ENCODE peak calls at places on chromosomes 7 and 10, in nine cellular contexts. N is spleen, V is aorta, K is left lung, I is uterus, M is ovary, D is IMR-90, Q is GM23248, A is tibial artery. X is an unnamed sample. For H3K36me3, the result is how much of the 10 kb centered on the place peaks cover.

GRCh38 chr7:149834601-149835000 is 3.6 kb upstream of the ZNF862 start:
- DNase-seq in N (no peak), V (no peak), K (no peak), I (no peak), M (no peak), D (no peak), Q (no peak), A (no peak), X (no peak)

GRCh38 chr10:65570143-65571010 is 1355.5 kb upstream of the LRRTM3 start:
- DNase-seq in N (peak), V (no peak), K (peak), I (no peak), M (peak), D (peak), Q (no peak), A (no peak), X (peak)

GRCh38 chr7:112212516-112213036 is 6.1 kb downstream of the ZNF277 start:
- DNase-seq in N (no peak), V (no peak), K (no peak), I (no peak), M (no peak), D (peak), Q (peak), A (no peak), X (no peak)

GRCh38 chr10:80509403-80510161 is 28.1 kb upstream of the SH2D4B start:
- DNase-seq in N (peak), V (peak), K (peak), I (no peak), M (no peak), D (peak), Q (peak), A (no peak), X (peak)

GRCh38 chr7:19969859-19970493 is 196.6 kb upstream of the TMEM196 start:
- DNase-seq in N (no peak), V (no peak), K (no peak), I (no peak), M (no peak), D (no peak), Q (peak), A (no peak), X (peak)

GRCh38 chr10:114996542-114996941 is 58.5 kb downstream of the TRUB1 start:
- DNase-seq in N (no peak), V (no peak), K (no peak), I (no peak), M (no peak), D (peak), Q (peak), A (no peak), X (peak)

GRCh38 chr10:73855413-73855812 is 18.9 kb downstream of the CAMK2G start:
- DNase-seq in N (no peak), V (no peak), K (peak), I (no peak), M (no peak), D (no peak), Q (no peak), A (no peak), X (no peak)

GRCh38 chr7:3154317-3154716 is 110.7 kb upstream of the CARD11 start:
- DNase-seq in N (peak), V (peak), K (no peak), I (no peak), M (no peak), D (no peak), Q (no peak), A (no peak), X (no peak)

GRCh38 chr10:1243486-1244182 is 187.4 kb downstream of the WDR37 start:
- DNase-seq in N (peak), V (peak), K (no peak), I (no peak), M (no peak), D (no peak), Q (no peak), A (no peak), X (no peak)

GRCh38 chr7:42997611-42998010 is 65.4 kb downstream of the MRPL32 start:
- DNase-seq in N (no peak), V (no peak), K (no peak), I (no peak), M (no peak), D (no peak), Q (no peak), A (no peak), X (no peak)

GRCh38 chr10:7889947-7890542 is 71.7 kb downstream of the TAF3 start:
- DNase-seq in N (no peak), V (no peak), K (no peak), I (no peak), M (no peak), D (no peak), Q (no peak), A (no peak), X (no peak)

GRCh38 chr10:103660364-103661197 is 167.1 kb downstream of the NEURL1 start:
- DNase-seq in N (peak), V (peak), K (peak), I (no peak), M (peak), D (peak), Q (peak), A (no peak), X (peak)

GRCh38 chr10:21519981-21520436 is 5.5 kb downstream of the SKIDA1 start:
- DNase-seq in N (no peak), V (no peak), K (no peak), I (no peak), M (no peak), D (peak), Q (peak), A (no peak), X (peak)

GRCh38 chr7:37494940-37495339 is 46.3 kb upstream of the ELMO1 start:
- DNase-seq in N (no peak), V (no peak), K (no peak), I (no peak), M (no peak), D (no peak), Q (no peak), A (no peak), X (no peak)

GRCh38 chr10:58775960-58776574 is 263.4 kb downstream of the BICC1 start:
- DNase-seq in N (no peak), V (no peak), K (no peak), I (no peak), M (no peak), D (peak), Q (peak), A (peak), X (peak)

GRCh38 chr10:22316286-22317120 is at the start of gene COMMD3:
- DNase-seq in N (peak), V (peak), K (peak), I (peak), M (peak), D (peak), Q (peak), A (peak), X (peak)

GRCh38 chr7:24617957-24618616 is 44.8 kb downstream of the PALS2 start:
- DNase-seq in N (no peak), V (no peak), K (no peak), I (no peak), M (no peak), D (no peak), Q (no peak), A (no peak), X (no peak)

GRCh38 chr7:29345590-29345989 is 151.0 kb downstream of the CHN2 start:
- DNase-seq in N (no peak), V (peak), K (peak), I (no peak), M (no peak), D (no peak), Q (peak), A (peak), X (peak)

GRCh38 chr7:3892167-3892566 is 591.1 kb downstream of the SDK1 start:
- DNase-seq in N (no peak), V (no peak), K (no peak), I (no peak), M (no peak), D (peak), Q (no peak), A (no peak), X (no peak)

GRCh38 chr10:127196227-127196954 is at the start of gene INSYN2A:
- DNase-seq in N (no peak), V (no peak), K (no peak), I (peak), M (peak), D (peak), Q (peak), A (no peak), X (peak)

GRCh38 chr10:133379801-133380666 is 972 bp downstream of the PAOX start:
- DNase-seq in N (peak), V (no peak), K (no peak), I (peak), M (no peak), D (no peak), Q (no peak), A (no peak), X (no peak)

GRCh38 chr7:151099486-151100211 is 13.4 kb downstream of the AGAP3 start:
- DNase-seq in N (no peak), V (no peak), K (no peak), I (no peak), M (no peak), D (no peak), Q (no peak), A (no peak), X (no peak)

GRCh38 chr10:103929396-103929921 is 11.5 kb upstream of the STN1 start:
- DNase-seq in N (no peak), V (no peak), K (no peak), I (no peak), M (no peak), D (no peak), Q (no peak), A (no peak), X (no peak)

GRCh38 chr7:153682628-153683027 is 369.6 kb upstream of the DPP6 start:
- DNase-seq in N (no peak), V (no peak), K (no peak), I (no peak), M (no peak), D (no peak), Q (no peak), A (no peak), X (no peak)

GRCh38 chr10:788796-789748 is 99.6 kb upstream of the DIP2C start:
- DNase-seq in N (peak), V (peak), K (peak), I (no peak), M (no peak), D (peak), Q (peak), A (peak), X (peak)

GRCh38 chr7:12809476-12809875 is 122.0 kb downstream of the ARL4A start:
- DNase-seq in N (no peak), V (no peak), K (no peak), I (no peak), M (no peak), D (no peak), Q (no peak), A (no peak), X (no peak)

GRCh38 chr10:4740471-4740870 is 85.5 kb upstream of the AKR1E2 start:
- DNase-seq in N (no peak), V (no peak), K (no peak), I (no peak), M (no peak), D (peak), Q (peak), A (no peak), X (no peak)

GRCh38 chr7:111639894-111640293 is 77.6 kb upstream of the IMMP2L start:
- DNase-seq in N (no peak), V (no peak), K (no peak), I (no peak), M (no peak), D (peak), Q (peak), A (no peak), X (no peak)

GRCh38 chr7:924541-925231 is 29.8 kb downstream of the ADAP1 start:
- DNase-seq in N (peak), V (peak), K (peak), I (peak), M (peak), D (peak), Q (peak), A (peak), X (peak)

GRCh38 chr10:77360835-77361234 is 276.8 kb downstream of the KCNMA1 start:
- DNase-seq in N (no peak), V (no peak), K (no peak), I (no peak), M (no peak), D (no peak), Q (no peak), A (no peak), X (no peak)

GRCh38 chr10:33237736-33238624 is 96.5 kb downstream of the NRP1 start:
- DNase-seq in N (no peak), V (no peak), K (no peak), I (no peak), M (no peak), D (peak), Q (peak), A (no peak), X (peak)

GRCh38 chr7:150388306-150388705 is 9.2 kb downstream of the ZNF775 start:
- DNase-seq in N (peak), V (peak), K (peak), I (no peak), M (no peak), D (no peak), Q (no peak), A (no peak), X (no peak)

GRCh38 chr10:114482480-114482879 is 78.2 kb upstream of the AFAP1L2 start:
- DNase-seq in N (no peak), V (no peak), K (no peak), I (no peak), M (no peak), D (no peak), Q (no peak), A (no peak), X (no peak)

GRCh38 chr7:149669121-149669818 is 104.1 kb downstream of the ZNF467 start:
- DNase-seq in N (no peak), V (no peak), K (no peak), I (no peak), M (no peak), D (peak), Q (peak), A (no peak), X (no peak)

GRCh38 chr7:137975768-137976167 is 26.1 kb downstream of the CREB3L2 start:
- DNase-seq in N (no peak), V (no peak), K (no peak), I (peak), M (no peak), D (peak), Q (peak), A (peak), X (no peak)

GRCh38 chr7:137975223-137975622 is 26.7 kb downstream of the CREB3L2 start:
- DNase-seq in N (no peak), V (peak), K (no peak), I (peak), M (no peak), D (peak), Q (peak), A (peak), X (peak)

GRCh38 chr7:137978464-137979237 is 23.2 kb downstream of the CREB3L2 start:
- DNase-seq in N (no peak), V (peak), K (no peak), I (peak), M (peak), D (peak), Q (peak), A (peak), X (peak)

GRCh38 chr7:137976700-137977099 is 25.2 kb downstream of the CREB3L2 start:
- DNase-seq in N (no peak), V (no peak), K (no peak), I (no peak), M (no peak), D (no peak), Q (peak), A (peak), X (no peak)

DNA sequence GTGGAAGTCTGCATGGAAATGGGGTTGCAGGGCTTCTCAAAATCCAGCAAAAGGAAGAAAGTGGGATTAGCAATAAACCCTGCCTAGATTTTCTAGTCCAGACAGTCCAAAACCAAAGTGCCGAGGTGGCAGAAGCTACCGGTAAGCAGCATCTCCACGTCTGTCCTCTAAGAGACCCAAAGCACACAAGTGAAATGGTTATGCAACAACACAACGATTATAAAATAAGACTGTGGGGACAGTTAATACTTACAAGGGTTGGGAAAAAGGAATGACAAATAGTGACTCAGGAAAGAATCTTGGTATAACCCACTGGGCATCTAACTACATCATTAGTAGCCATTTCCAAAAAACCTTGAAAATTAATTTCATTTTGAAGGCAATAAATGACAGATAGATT is 24.7 kb downstream of the CREB3L2 start:
- DNase-seq in N (no peak), V (no peak), K (no peak), I (no peak), M (no peak), D (no peak), Q (peak), A (peak), X (no peak)
- H3K27ac ChIP-seq in N (no peak), V (peak), K (no peak), I (peak), M (no peak), D (peak), Q (peak), A (peak), X (peak)

DNA sequence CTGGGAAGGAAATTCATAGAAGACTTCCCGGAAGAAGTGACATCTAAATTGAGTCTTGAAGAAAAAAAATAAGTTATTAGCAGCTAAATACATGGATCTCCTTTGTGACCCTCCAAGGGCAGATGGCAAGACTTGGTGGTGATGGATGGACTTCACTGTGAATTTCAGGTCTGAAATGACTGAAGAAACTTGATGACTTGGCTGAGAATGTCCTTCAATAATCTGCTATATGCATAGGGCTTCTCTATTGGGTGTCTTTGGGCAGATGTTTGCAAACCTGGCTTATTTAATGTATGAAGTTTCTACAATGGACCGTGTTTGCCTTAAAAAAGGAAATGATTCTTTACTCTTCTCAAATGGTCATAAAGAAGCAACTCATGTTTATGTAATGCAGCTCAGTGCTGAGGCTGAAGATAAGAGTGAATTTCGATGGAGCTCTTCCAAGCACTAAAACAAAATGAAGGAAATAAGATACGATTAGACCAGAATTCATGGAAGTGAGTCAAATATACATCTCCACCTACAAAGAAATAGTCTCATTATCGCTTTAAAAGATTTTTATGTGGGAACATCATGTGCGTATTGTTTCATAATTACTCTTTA is 116.6 kb upstream of the WDR11 start:
- DNase-seq in N (no peak), V (no peak), K (no peak), I (no peak), M (no peak), D (no peak), Q (no peak), A (no peak), X (no peak)
- H3K36me3 ChIP-seq in N (under half), V (under half), K (under half), I (under half), M (under half), D (under half), Q (under half), A (under half), X (under half)

DNA sequence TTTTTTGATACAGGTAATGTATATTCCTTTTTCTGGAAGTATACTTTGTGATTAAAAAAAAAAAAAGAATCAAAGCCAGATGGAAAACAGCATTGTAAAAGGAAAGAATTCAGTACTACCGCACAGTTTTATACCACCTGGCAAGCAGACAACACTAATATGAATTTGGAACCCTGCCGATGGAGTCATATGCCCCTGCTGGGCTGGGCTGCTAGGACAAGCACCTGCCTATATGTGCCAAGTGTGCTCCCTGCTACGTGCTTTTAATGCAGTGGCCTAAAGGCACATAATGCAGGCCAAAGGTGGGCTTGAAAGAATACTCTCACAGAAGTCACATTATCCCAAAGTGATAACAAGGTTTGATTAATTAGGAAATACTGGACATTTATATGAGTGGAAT is 29.8 kb upstream of the WAC start:
- DNase-seq in N (no peak), V (no peak), K (no peak), I (no peak), M (no peak), D (no peak), Q (peak), A (no peak), X (no peak)
- H3K27ac ChIP-seq in N (no peak), V (no peak), K (no peak), I (no peak), M (no peak), D (no peak), Q (no peak), A (no peak), X (no peak)

GRCh38 chr10:27145937-27146336 is 8.2 kb downstream of the YME1L1 start:
- DNase-seq in N (no peak), V (no peak), K (no peak), I (no peak), M (no peak), D (no peak), Q (no peak), A (no peak), X (no peak)

GRCh38 chr10:27147701-27148100 is 6.5 kb downstream of the YME1L1 start:
- DNase-seq in N (no peak), V (no peak), K (no peak), I (no peak), M (no peak), D (no peak), Q (no peak), A (no peak), X (no peak)

GRCh38 chr10:27138277-27138676 is 15.9 kb downstream of the YME1L1 start:
- DNase-seq in N (no peak), V (no peak), K (no peak), I (no peak), M (no peak), D (no peak), Q (no peak), A (no peak), X (no peak)

DNA sequence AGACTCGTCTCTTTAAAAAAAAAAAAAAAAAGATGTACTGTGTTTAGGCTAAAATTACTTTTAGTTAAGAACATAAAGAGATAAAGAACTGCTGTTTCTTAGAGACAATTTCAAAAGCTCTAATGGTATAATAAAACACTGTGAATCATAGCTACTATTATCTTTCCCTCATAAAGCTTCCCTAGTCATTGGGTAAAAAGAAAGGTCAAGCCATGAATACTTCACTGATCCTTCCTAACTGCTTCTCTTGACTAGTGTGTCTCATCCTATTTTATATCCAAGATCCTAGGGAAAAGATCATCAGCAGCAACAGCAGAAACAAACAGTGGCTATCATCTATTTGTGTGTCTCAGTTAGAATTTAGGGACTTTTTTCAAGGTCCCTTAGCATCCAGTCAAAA is 10.5 kb downstream of the YME1L1 start:
- DNase-seq in N (no peak), V (no peak), K (no peak), I (no peak), M (no peak), D (no peak), Q (peak), A (no peak), X (no peak)
- H3K36me3 ChIP-seq in N (half or more), V (under half), K (half or more), I (under half), M (under half), D (under half), Q (half or more), A (half or more), X (half or more)

DNA sequence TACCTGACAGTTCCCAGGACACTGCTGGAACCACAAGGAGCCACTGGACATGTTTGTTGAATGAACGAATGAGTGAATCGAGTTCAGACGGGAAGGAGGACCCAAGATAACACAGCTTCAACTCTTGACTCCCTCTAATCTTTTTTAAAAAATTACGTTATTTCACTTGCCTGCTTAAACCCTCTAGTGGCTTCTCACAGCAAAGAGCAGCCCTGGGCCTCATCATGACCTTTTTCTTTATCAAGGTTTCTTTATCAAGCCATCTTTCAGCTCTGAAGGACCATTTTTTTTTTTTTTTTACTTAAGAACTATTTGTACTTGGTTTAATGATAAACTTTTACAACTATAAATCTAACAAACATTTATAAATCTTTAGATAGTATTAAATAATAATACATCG is 110.6 kb downstream of the TAX1BP1 start:
- DNase-seq in N (no peak), V (no peak), K (no peak), I (no peak), M (no peak), D (no peak), Q (no peak), A (no peak), X (no peak)
- H3K27ac ChIP-seq in N (no peak), V (no peak), K (no peak), I (no peak), M (no peak), D (no peak), Q (no peak), A (no peak), X (no peak)

GRCh38 chr10:3136336-3136735 is 36.2 kb downstream of the PITRM1 start:
- DNase-seq in N (peak), V (peak), K (no peak), I (peak), M (peak), D (peak), Q (peak), A (no peak), X (no peak)
- H3K36me3 ChIP-seq in N (half or more), V (under half), K (half or more), I (under half), M (under half), D (half or more), Q (half or more), A (half or more), X (half or more)

X was measured in brain microvascular endothelial cell.